ENCODE peak calls at places on chromosomes 12 and 14, in eight cellular contexts. V is GM12865, J is HFF-Myc, E is foreskin fibroblast, A is PC-9, D is astrocyte of the spinal cord, F is A549, L is lower leg skin. X is an unnamed sample.

GRCh38 chr14:89221109-89221508 is 195.9 kb downstream of the FOXN3 start:
- DNase-seq in V (no peak), J (peak), E (peak), A (no peak), D (peak), F (no peak), L (no peak), X (no peak)

GRCh38 chr12:15131462-15131861 is 89.8 kb downstream of the RERG start:
- DNase-seq in V (no peak), J (peak), E (peak), A (no peak), D (peak), F (peak), L (no peak), X (no peak)

GRCh38 chr12:9363145-9363544 is 154.9 kb upstream of the PZP start:
- DNase-seq in V (peak), J (no peak), E (no peak), A (no peak), D (no peak), F (no peak), L (no peak), X (no peak)

GRCh38 chr12:11863478-11863906 is 207.2 kb upstream of the BCL2L14 start:
- DNase-seq in V (no peak), J (no peak), E (peak), A (no peak), D (no peak), F (no peak), L (no peak), X (no peak)

GRCh38 chr14:95895720-95896119 is 19.1 kb downstream of the TUNAR start:
- DNase-seq in V (peak), J (no peak), E (no peak), A (no peak), D (no peak), F (peak), L (no peak), X (no peak)

GRCh38 chr12:10759657-10760056 is 36.5 kb upstream of the YBX3 start:
- DNase-seq in V (no peak), J (no peak), E (no peak), A (no peak), D (no peak), F (no peak), L (no peak), X (no peak)

GRCh38 chr12:120292411-120292660 is 633 bp upstream of the RNU4-2 start:
- DNase-seq in V (no peak), J (no peak), E (no peak), A (no peak), D (no peak), F (no peak), L (peak), X (no peak)

GRCh38 chr14:20873370-20874177 is 17.6 kb upstream of the RNASE3 start:
- DNase-seq in V (peak), J (peak), E (peak), A (peak), D (peak), F (peak), L (peak), X (no peak)

GRCh38 chr14:75876526-75876925 is 105.3 kb downstream of the TGFB3 start:
- DNase-seq in V (no peak), J (no peak), E (no peak), A (no peak), D (peak), F (no peak), L (no peak), X (no peak)

GRCh38 chr12:66590276-66590675 is 88.6 kb downstream of the GRIP1 start:
- DNase-seq in V (no peak), J (no peak), E (no peak), A (no peak), D (no peak), F (no peak), L (no peak), X (no peak)

GRCh38 chr12:108526482-108527234 is 11.6 kb downstream of the FICD start:
- DNase-seq in V (peak), J (no peak), E (peak), A (no peak), D (peak), F (no peak), L (no peak), X (no peak)

GRCh38 chr14:69398818-69399210 is 322 bp downstream of the SLC39A9 start:
- DNase-seq in V (no peak), J (no peak), E (no peak), A (no peak), D (no peak), F (no peak), L (no peak), X (no peak)

GRCh38 chr14:65496178-65496993 is 83.9 kb downstream of the FUT8 start:
- DNase-seq in V (peak), J (no peak), E (no peak), A (no peak), D (peak), F (no peak), L (no peak), X (no peak)

GRCh38 chr12:13452955-13453570 is 256.5 kb downstream of the EMP1 start:
- DNase-seq in V (no peak), J (no peak), E (no peak), A (no peak), D (no peak), F (no peak), L (no peak), X (no peak)

GRCh38 chr12:71014180-71014785 is 93.7 kb upstream of the PTPRR start:
- DNase-seq in V (no peak), J (no peak), E (peak), A (peak), D (peak), F (peak), L (no peak), X (no peak)

GRCh38 chr14:99524091-99524661 is 43.0 kb downstream of the CCNK start:
- DNase-seq in V (no peak), J (no peak), E (no peak), A (no peak), D (peak), F (no peak), L (no peak), X (no peak)

GRCh38 chr12:39795481-39795880 is 175.9 kb upstream of the ABCD2 start:
- DNase-seq in V (no peak), J (no peak), E (no peak), A (no peak), D (no peak), F (no peak), L (no peak), X (no peak)

GRCh38 chr14:46490150-46490769 is 161.3 kb downstream of the RPL10L start:
- DNase-seq in V (peak), J (no peak), E (no peak), A (peak), D (no peak), F (no peak), L (no peak), X (no peak)

GRCh38 chr12:89544730-89545184 is 18.9 kb upstream of the POC1B start:
- DNase-seq in V (no peak), J (peak), E (peak), A (no peak), D (peak), F (no peak), L (no peak), X (no peak)

GRCh38 chr14:104592785-104593184 is 11.8 kb downstream of the TMEM179 start:
- DNase-seq in V (no peak), J (no peak), E (no peak), A (no peak), D (no peak), F (no peak), L (no peak), X (no peak)

GRCh38 chr12:72865921-72866320 is 593.8 kb downstream of the TRHDE start:
- DNase-seq in V (no peak), J (no peak), E (no peak), A (no peak), D (peak), F (no peak), L (no peak), X (no peak)

GRCh38 chr14:64762044-64763034 is 58.1 kb downstream of the PLEKHG3 start:
- DNase-seq in V (no peak), J (peak), E (peak), A (peak), D (peak), F (peak), L (peak), X (peak)

GRCh38 chr14:92969470-92970232 is 46.7 kb downstream of the CHGA start:
- DNase-seq in V (no peak), J (no peak), E (no peak), A (no peak), D (no peak), F (no peak), L (no peak), X (no peak)

GRCh38 chr14:104035300-104035699 is 50.2 kb upstream of the ASPG start:
- DNase-seq in V (no peak), J (no peak), E (no peak), A (no peak), D (no peak), F (no peak), L (no peak), X (no peak)

GRCh38 chr14:62409909-62410308 is 635.3 kb downstream of the KCNH5 start:
- DNase-seq in V (no peak), J (no peak), E (peak), A (no peak), D (peak), F (no peak), L (no peak), X (no peak)

GRCh38 chr12:54294152-54294913 is 6.5 kb downstream of the NFE2 start:
- DNase-seq in V (peak), J (no peak), E (peak), A (no peak), D (no peak), F (peak), L (no peak), X (no peak)

GRCh38 chr12:49553512-49554088 is 14.3 kb downstream of the MCRS1 start:
- DNase-seq in V (peak), J (no peak), E (peak), A (peak), D (peak), F (peak), L (no peak), X (no peak)

GRCh38 chr12:132558861-132559623 is 51.3 kb downstream of the LRCOL1 start:
- DNase-seq in V (peak), J (no peak), E (no peak), A (no peak), D (no peak), F (no peak), L (no peak), X (no peak)

GRCh38 chr14:23153891-23154796 is 29.3 kb downstream of the SLC7A8 start:
- DNase-seq in V (no peak), J (peak), E (peak), A (no peak), D (no peak), F (no peak), L (peak), X (no peak)

GRCh38 chr12:1277905-1278304 is 286.9 kb downstream of the ERC1 start:
- DNase-seq in V (peak), J (no peak), E (no peak), A (no peak), D (no peak), F (no peak), L (no peak), X (no peak)

GRCh38 chr14:32820686-32821085 is 118.0 kb upstream of the NPAS3 start:
- DNase-seq in V (no peak), J (no peak), E (no peak), A (no peak), D (no peak), F (no peak), L (no peak), X (no peak)

GRCh38 chr14:32824195-32824594 is 114.5 kb upstream of the NPAS3 start:
- DNase-seq in V (no peak), J (no peak), E (no peak), A (no peak), D (no peak), F (no peak), L (no peak), X (no peak)

GRCh38 chr14:32821989-32822653 is 116.6 kb upstream of the NPAS3 start:
- DNase-seq in V (no peak), J (no peak), E (peak), A (no peak), D (peak), F (no peak), L (no peak), X (no peak)

GRCh38 chr14:32825058-32825457 is 113.6 kb upstream of the NPAS3 start:
- DNase-seq in V (no peak), J (no peak), E (no peak), A (no peak), D (no peak), F (no peak), L (no peak), X (no peak)

GRCh38 chr14:32826404-32827082 is 112.1 kb upstream of the NPAS3 start:
- DNase-seq in V (peak), J (no peak), E (peak), A (no peak), D (peak), F (no peak), L (no peak), X (no peak)
- TF ChIP-seq CTCF in V (no peak), J (no peak), E (peak), A (no peak), D (peak), F (no peak), L (no peak), X (no peak)

GRCh38 chr14:52711666-52712065 is 4.7 kb downstream of the PSMC6 start:
- DNase-seq in V (no peak), J (no peak), E (peak), A (no peak), D (no peak), F (no peak), L (no peak), X (no peak)

GRCh38 chr14:52703664-52704063 is 3.3 kb upstream of the PSMC6 start:
- DNase-seq in V (no peak), J (no peak), E (no peak), A (no peak), D (no peak), F (no peak), L (no peak), X (no peak)

GRCh38 chr14:52703225-52703624 is 3.8 kb upstream of the PSMC6 start:
- DNase-seq in V (no peak), J (peak), E (peak), A (peak), D (peak), F (no peak), L (peak), X (peak)

GRCh38 chr14:52706286-52706685 is 714 bp upstream of the PSMC6 start:
- DNase-seq in V (peak), J (no peak), E (peak), A (no peak), D (no peak), F (no peak), L (no peak), X (no peak)

DNA sequence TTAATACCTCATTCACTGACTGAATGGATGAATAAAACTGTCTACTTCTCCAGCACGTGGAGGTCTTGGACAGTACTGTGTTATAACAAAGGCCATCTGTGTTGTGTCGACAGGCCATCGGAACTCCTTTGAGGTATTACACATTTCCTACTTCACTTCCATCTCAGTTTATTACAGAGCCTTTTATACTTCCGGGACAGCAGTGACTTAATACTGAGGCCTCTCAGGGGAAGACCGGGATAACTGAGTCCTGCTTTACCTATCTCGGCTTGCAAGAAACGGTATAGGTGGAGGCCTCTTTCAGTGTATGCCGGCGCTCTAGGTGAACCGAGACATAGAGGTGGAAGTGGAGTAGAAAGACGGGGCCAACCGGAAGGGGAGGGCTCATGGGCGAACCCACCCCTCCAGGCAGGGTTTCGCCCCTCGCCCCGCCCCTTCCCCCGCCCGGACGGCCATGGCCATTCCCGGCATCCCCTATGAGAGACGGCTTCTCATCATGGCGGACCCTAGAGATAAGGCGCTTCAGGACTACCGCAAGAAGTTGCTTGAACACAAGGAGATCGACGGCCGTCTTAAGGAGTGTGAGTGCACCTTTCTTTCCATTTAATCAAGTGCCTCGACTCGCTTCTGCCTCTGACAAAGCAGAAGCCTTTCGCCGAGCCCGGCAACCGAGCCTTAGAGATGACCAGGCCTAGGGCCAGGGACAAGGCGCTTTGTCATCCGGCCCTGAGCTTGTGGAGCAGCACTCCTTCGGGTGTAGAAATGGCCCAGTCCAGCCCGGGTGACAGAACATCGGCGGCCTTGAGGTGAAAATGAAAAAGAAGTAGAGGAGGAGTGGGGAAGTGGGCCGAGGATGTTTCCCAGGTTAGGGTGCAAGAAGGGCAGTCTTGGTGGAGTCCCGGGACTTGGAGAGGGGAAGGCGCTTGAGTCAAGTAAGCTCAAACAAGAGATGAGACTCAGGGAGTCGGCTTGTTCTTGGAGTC is at the start of gene PSMC6:
- DNase-seq in V (peak), J (peak), E (peak), A (peak), D (peak), F (peak), L (peak), X (no peak)
- H3K4me3 ChIP-seq in V (peak), J (peak), E (peak), A (peak), D (peak), F (peak), L (peak), X (peak)

GRCh38 chr12:81332054-81332453 is 254.2 kb downstream of the ACSS3 start:
- DNase-seq in V (no peak), J (no peak), E (peak), A (no peak), D (peak), F (no peak), L (no peak), X (no peak)

GRCh38 chr12:81330480-81330879 is 252.6 kb downstream of the ACSS3 start:
- DNase-seq in V (no peak), J (no peak), E (no peak), A (no peak), D (no peak), F (no peak), L (no peak), X (no peak)

GRCh38 chr12:81329088-81329487 is 251.2 kb downstream of the ACSS3 start:
- DNase-seq in V (peak), J (no peak), E (peak), A (no peak), D (no peak), F (no peak), L (no peak), X (no peak)

GRCh38 chr12:81327458-81327857 is 249.6 kb downstream of the ACSS3 start:
- DNase-seq in V (no peak), J (no peak), E (no peak), A (no peak), D (no peak), F (no peak), L (no peak), X (no peak)
- TF ChIP-seq CTCF in V (no peak), J (no peak), E (no peak), A (no peak), D (no peak), F (no peak), L (no peak), X (no peak)

GRCh38 chr12:19880724-19881123 is 441.4 kb downstream of the AEBP2 start:
- DNase-seq in V (no peak), J (no peak), E (no peak), A (no peak), D (no peak), F (no peak), L (no peak), X (no peak)
- H3K4me3 ChIP-seq in V (no peak), J (no peak), E (no peak), A (no peak), D (no peak), F (no peak), L (no peak), X (no peak)

DNA sequence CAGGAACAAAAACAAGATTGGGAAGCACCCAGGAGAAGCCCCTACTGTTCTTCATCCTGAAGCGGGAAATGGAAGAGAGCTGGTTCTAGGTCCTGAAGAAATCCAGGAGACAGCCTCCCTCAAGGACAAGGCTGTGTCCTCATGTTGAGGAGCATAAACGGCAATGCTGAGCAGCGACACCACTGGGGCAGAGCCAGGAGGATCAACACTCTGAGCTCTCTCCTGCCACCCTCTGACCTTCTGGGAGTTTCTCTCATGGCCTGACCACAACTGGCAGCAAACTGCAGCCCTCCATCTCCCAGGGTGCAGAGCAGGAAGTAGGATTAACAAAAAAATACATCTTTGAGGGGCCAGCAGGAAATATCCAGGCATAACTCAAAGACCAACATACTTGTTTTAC is 1292.2 kb upstream of the TMEM132C start:
- DNase-seq in V (peak), J (no peak), E (no peak), A (no peak), D (no peak), F (no peak), L (no peak), X (no peak)
- TF ChIP-seq CTCF in V (no peak), J (no peak), E (no peak), A (no peak), D (no peak), F (no peak), L (no peak), X (no peak)